ENCODE peak calls at places on chromosomes 4 and X, in four cellular contexts. V is right cardiac atrium, L is lung, X is pancreas. O is an unnamed sample.

GRCh38 chrX:41153453-41153852 is 68.2 kb downstream of the USP9X start:
- DNase-seq in L (no peak), X (no peak), V (no peak), O (no peak)

GRCh38 chr4:10457255-10457801 is at the start of gene ZNF518B:
- DNase-seq in X (peak; percentile 29), L (peak; percentile 61), V (peak; percentile 90), O (peak; percentile 34)

GRCh38 chr4:74501579-74501978 is 56.6 kb downstream of the AREG start:
- DNase-seq in L (no peak), X (no peak), V (no peak), O (peak; percentile 70)

GRCh38 chr4:160364217-160364616 is 1261.3 kb downstream of the RAPGEF2 start:
- DNase-seq in V (no peak), X (no peak), L (no peak), O (no peak)

GRCh38 chr4:4574792-4575191 is 32.9 kb upstream of the STX18 start:
- DNase-seq in L (peak; percentile 74), V (peak; percentile 84), X (peak; percentile 41), O (peak; percentile 65)

GRCh38 chrX:703466-704210 is 73.0 kb downstream of the SHOX start:
- DNase-seq in X (no peak), L (no peak), V (no peak), O (no peak)

GRCh38 chrX:153578200-153578835 is 20.6 kb downstream of the CCNQ start:
- DNase-seq in L (no peak), V (peak; percentile 19), X (no peak), O (no peak)

GRCh38 chrX:19846995-19847790 is 40.2 kb downstream of the SH3KBP1 start:
- DNase-seq in V (no peak), L (no peak), X (no peak), O (peak; percentile 71)

GRCh38 chr4:55385201-55385649 is 10.5 kb upstream of the TMEM165 start:
- DNase-seq in L (no peak), V (no peak), X (no peak), O (peak; percentile 60)

GRCh38 chr4:31548823-31549222 is 828.7 kb downstream of the PCDH7 start:
- DNase-seq in V (no peak), L (no peak), X (no peak), O (no peak)

GRCh38 chr4:102438396-102438795 is 62.8 kb upstream of the NFKB1 start:
- DNase-seq in V (no peak), L (no peak), X (no peak), O (peak; percentile 61)

GRCh38 chrX:30085571-30085970 is 129.8 kb upstream of the MAGEB2 start:
- DNase-seq in X (no peak), V (no peak), L (no peak), O (no peak)

GRCh38 chrX:47628980-47629379 is 750 bp downstream of the CFP start:
- DNase-seq in X (no peak), V (no peak), L (no peak), O (no peak)

GRCh38 chr4:169416997-169417396 is 146.2 kb upstream of the SH3RF1 start:
- DNase-seq in V (no peak), L (no peak), X (no peak), O (no peak)

GRCh38 chrX:130085551-130085986 is 24.7 kb downstream of the ELF4 start:
- DNase-seq in L (no peak), V (no peak), X (no peak), O (no peak)

GRCh38 chrX:94178145-94178790 is 504.3 kb downstream of the FAM133A start:
- DNase-seq in V (no peak), X (no peak), L (no peak), O (no peak)

GRCh38 chr4:151644625-151645024 is 116.2 kb downstream of the GATB start:
- DNase-seq in V (no peak), X (no peak), L (no peak), O (no peak)

GRCh38 chrX:96909291-96909690 is 25.6 kb downstream of the RPA4 start:
- DNase-seq in V (no peak), X (no peak), L (no peak), O (no peak)

GRCh38 chrX:102985182-102985581 is 48.1 kb downstream of the RAB40AL start:
- DNase-seq in V (no peak), L (no peak), X (no peak), O (no peak)

GRCh38 chr4:21451032-21451431 is 497.5 kb downstream of the KCNIP4 start:
- DNase-seq in X (no peak), L (no peak), V (no peak), O (no peak)

GRCh38 chr4:89305712-89306437 is 1.7 kb downstream of the GPRIN3 start:
- DNase-seq in X (no peak), L (no peak), V (no peak), O (no peak)
- H3K4me1 ChIP-seq in X (peaks cover 51% of the 10 kb centered on the region), L (peaks cover 9% of the 10 kb centered on the region), V (no peaks in the 10 kb centered on the region), O (peaks cover 4% of the 10 kb centered on the region)

GRCh38 chr4:180665481-180665880 is 1577.7 kb upstream of the TENM3 start:
- DNase-seq in X (no peak), V (no peak), L (no peak), O (peak; percentile 6)
- H3K27ac ChIP-seq in X (no peak overlapping the region), V (no peak overlapping the region), L (no peak overlapping the region), O (no peak overlapping the region)

GRCh38 chr4:70667710-70668535 is 1.6 kb upstream of the JCHAIN start:
- DNase-seq in X (no peak), L (no peak), V (no peak), O (no peak)

GRCh38 chr4:70676554-70677090 is 10.3 kb upstream of the JCHAIN start:
- DNase-seq in V (no peak), X (no peak), L (no peak), O (no peak)

GRCh38 chr4:70666369-70666768 is at the start of gene JCHAIN:
- DNase-seq in X (no peak), V (no peak), L (no peak), O (no peak)

GRCh38 chr4:70670332-70671014 is 4.2 kb upstream of the JCHAIN start:
- DNase-seq in X (no peak), L (no peak), V (no peak), O (no peak)

GRCh38 chr4:70671091-70671490 is 4.8 kb upstream of the JCHAIN start:
- DNase-seq in L (no peak), V (no peak), X (no peak), O (no peak)
- H3K27me3 ChIP-seq in L (no peaks in the 10 kb centered on the region), V (no peaks in the 10 kb centered on the region), X (no peaks in the 10 kb centered on the region), O (peaks cover 6% of the 10 kb centered on the region)

GRCh38 chrX:80513620-80514019 is 93.4 kb downstream of the TENT5D start:
- DNase-seq in L (no peak), V (no peak), X (no peak), O (no peak)
- H3K4me1 ChIP-seq in L (no peaks in the 10 kb centered on the region), V (no peaks in the 10 kb centered on the region), X (no peaks in the 10 kb centered on the region), O (no peaks in the 10 kb centered on the region)

GRCh38 chr4:772118-772517 is 53.8 kb downstream of the CPLX1 start:
- DNase-seq in V (peak; percentile 51), X (no peak), L (no peak), O (no peak)

GRCh38 chr4:771464-771863 is 54.5 kb downstream of the CPLX1 start:
- DNase-seq in V (peak; percentile 50), L (no peak), X (no peak), O (no peak)

GRCh38 chr4:772776-773175 is 53.2 kb downstream of the CPLX1 start:
- DNase-seq in V (no peak), L (no peak), X (no peak), O (no peak)

GRCh38 chr4:770022-770421 is 55.9 kb downstream of the CPLX1 start:
- DNase-seq in V (no peak), X (no peak), L (no peak), O (no peak)

GRCh38 chr4:773214-773613 is 52.7 kb downstream of the CPLX1 start:
- DNase-seq in V (no peak), L (no peak), X (no peak), O (no peak)
- H3K27ac ChIP-seq in V (peak overlapping the region; percentile 33), L (no peak overlapping the region), X (no peak overlapping the region), O (no peak overlapping the region)

GRCh38 chr4:13541720-13542576 is 2.4 kb downstream of the NKX3-2 start:
- DNase-seq in X (peak; percentile 40), V (no peak), L (peak; percentile 28), O (no peak)
- H3K27me3 ChIP-seq in X (peaks cover 77% of the 10 kb centered on the region), V (no peaks in the 10 kb centered on the region), L (peaks cover 15% of the 10 kb centered on the region), O (no peaks in the 10 kb centered on the region)

DNA sequence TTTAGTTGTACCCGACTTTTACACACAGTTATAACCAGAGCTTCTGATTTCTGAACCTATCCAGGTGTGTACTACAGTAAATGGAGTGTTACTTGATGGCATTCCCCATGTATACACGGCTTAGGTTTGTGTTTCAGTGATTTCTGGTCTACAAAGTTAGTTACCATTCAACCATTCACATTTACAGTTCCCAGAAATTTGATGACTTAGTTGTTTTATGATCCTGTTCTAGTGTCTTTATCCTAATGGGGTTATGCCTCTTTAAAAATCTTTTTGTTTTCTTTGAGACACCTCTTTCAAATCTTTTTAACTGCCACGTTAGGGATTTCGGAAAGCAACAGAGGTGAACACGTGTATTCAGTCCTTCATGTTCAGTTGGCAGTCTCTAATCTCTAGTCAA is 23.4 kb downstream of the CPEB2 start:
- DNase-seq in L (no peak), X (no peak), V (no peak), O (no peak)
- H3K4me1 ChIP-seq in L (peaks cover 9% of the 10 kb centered on the region), X (peaks cover 5% of the 10 kb centered on the region), V (no peaks in the 10 kb centered on the region), O (no peaks in the 10 kb centered on the region)